ENCODE peak calls at places on chromosomes 2 and 18, in five cellular contexts. N is ovary, Z is suprapubic skin, C is adrenal gland, S is B cell. T is an unnamed sample.

GRCh38 chr18:54806526-54806925 is 21.8 kb upstream of the RAB27B start:
- DNase-seq in N (no peak), Z (no peak), S (no peak), C (no peak), T (no peak)

GRCh38 chr18:37668971-37669747 is 103.6 kb upstream of the CELF4 start:
- DNase-seq in N (no peak), Z (no peak), C (no peak), S (no peak), T (no peak)

GRCh38 chr2:163345795-163346573 is 389.8 kb downstream of the FIGN start:
- DNase-seq in C (no peak), Z (no peak), S (no peak), N (no peak), T (peak; percentile 62)

GRCh38 chr2:231198291-231199173 is at the start of gene ARMC9:
- DNase-seq in S (peak; percentile 67), C (peak; percentile 79), N (peak; percentile 84), Z (no peak), T (peak; percentile 96)

GRCh38 chr2:230589497-230590015 is 123.1 kb upstream of the CAB39 start:
- DNase-seq in S (peak; percentile 88), C (no peak), Z (no peak), N (no peak), T (peak; percentile 68)

GRCh38 chr2:73260338-73260984 is 23.8 kb downstream of the FBXO41 start:
- DNase-seq in S (no peak), Z (no peak), N (no peak), C (peak; percentile 85), T (no peak)

GRCh38 chr18:31241900-31242409 is 76.0 kb upstream of the DSG1 start:
- DNase-seq in C (peak; percentile 13), N (no peak), S (no peak), Z (no peak), T (no peak)

GRCh38 chr18:23689031-23689615 is at the start of gene LAMA3:
- DNase-seq in C (peak; percentile 58), N (peak; percentile 76), S (no peak), Z (no peak), T (peak; percentile 38)

GRCh38 chr18:79522451-79523220 is 126.9 kb downstream of the NFATC1 start:
- DNase-seq in C (no peak), Z (peak; percentile 77), N (peak; percentile 15), S (peak; percentile 36), T (no peak)

GRCh38 chr2:15042824-15043223 is 410.3 kb downstream of the LRATD1 start:
- DNase-seq in Z (no peak), N (no peak), S (no peak), C (peak; percentile 19), T (no peak)

GRCh38 chr2:195695002-195695631 is 38.1 kb downstream of the SLC39A10 start:
- DNase-seq in S (no peak), N (no peak), C (no peak), Z (no peak), T (no peak)

GRCh38 chr2:36354816-36355156 is 792 bp upstream of the CRIM1 start:
- DNase-seq in C (no peak), S (no peak), N (no peak), Z (no peak), T (no peak)

GRCh38 chr2:120472031-120472430 is 126.1 kb downstream of the INHBB start:
- DNase-seq in Z (no peak), N (no peak), S (no peak), C (no peak), T (no peak)

GRCh38 chr2:71576541-71576940 is 123.2 kb downstream of the DYSF start:
- DNase-seq in N (no peak), C (peak; percentile 13), S (no peak), Z (no peak), T (no peak)

GRCh38 chr2:178579006-178579405 is 98.7 kb downstream of the PLEKHA3 start:
- DNase-seq in N (no peak), S (no peak), Z (no peak), C (no peak), T (no peak)

GRCh38 chr2:238483656-238484055 is 56.9 kb downstream of the ASB1 start:
- DNase-seq in N (no peak), S (no peak), C (no peak), Z (peak; percentile 21), T (no peak)

GRCh38 chr2:175074478-175074877 is 69.3 kb upstream of the CHN1 start:
- DNase-seq in Z (no peak), C (no peak), S (no peak), N (no peak), T (no peak)

GRCh38 chr2:167140767-167141166 is 252.5 kb downstream of the XIRP2 start:
- DNase-seq in N (no peak), S (no peak), C (no peak), Z (no peak), T (no peak)

GRCh38 chr2:128536925-128537620 is 218.4 kb upstream of the HS6ST1 start:
- DNase-seq in C (peak; percentile 66), N (no peak), S (no peak), Z (peak; percentile 29), T (no peak)

GRCh38 chr18:49359732-49360444 is 100.6 kb downstream of the DYM start:
- DNase-seq in N (no peak), S (no peak), C (no peak), Z (no peak), T (peak; percentile 8)

GRCh38 chr2:172253190-172254052 is 150.7 kb upstream of the DLX2 start:
- DNase-seq in N (no peak), Z (no peak), S (no peak), C (peak; percentile 89), T (no peak)

GRCh38 chr2:217521820-217522219 is 481.0 kb downstream of the TNS1 start:
- DNase-seq in S (no peak), Z (no peak), N (no peak), C (no peak), T (no peak)

GRCh38 chr2:158904620-158905177 is 63.7 kb upstream of the TANC1 start:
- DNase-seq in N (no peak), C (no peak), S (no peak), Z (no peak), T (no peak)

GRCh38 chr2:220521591-220521990 is 894.2 kb downstream of the SLC4A3 start:
- DNase-seq in N (no peak), C (no peak), Z (no peak), S (no peak), T (no peak)

GRCh38 chr2:9775351-9775750 is 67.9 kb upstream of the TAF1B start:
- DNase-seq in Z (peak; percentile 66), S (no peak), N (no peak), C (no peak), T (no peak)

GRCh38 chr2:200810967-200811335 is 759 bp upstream of the BZW1 start:
- DNase-seq in C (no peak), S (no peak), N (no peak), Z (no peak), T (no peak)

GRCh38 chr18:40124107-40124506 is 1830.9 kb upstream of the PIK3C3 start:
- DNase-seq in N (no peak), Z (no peak), S (no peak), C (no peak), T (no peak)

GRCh38 chr2:107303964-107304363 is 418.0 kb upstream of the ST6GAL2 start:
- DNase-seq in C (no peak), S (no peak), N (no peak), Z (no peak), T (no peak)

GRCh38 chr18:67428148-67428547 is 88.4 kb downstream of the DSEL start:
- DNase-seq in Z (no peak), N (no peak), S (no peak), C (no peak), T (no peak)

GRCh38 chr2:26891-27290 is 19.4 kb downstream of the FAM110C start:
- DNase-seq in Z (no peak), C (no peak), N (no peak), S (no peak), T (no peak)

GRCh38 chr2:121828281-121828731 is 72.9 kb downstream of the TSN start:
- DNase-seq in C (no peak), Z (no peak), N (no peak), S (no peak), T (no peak)

DNA sequence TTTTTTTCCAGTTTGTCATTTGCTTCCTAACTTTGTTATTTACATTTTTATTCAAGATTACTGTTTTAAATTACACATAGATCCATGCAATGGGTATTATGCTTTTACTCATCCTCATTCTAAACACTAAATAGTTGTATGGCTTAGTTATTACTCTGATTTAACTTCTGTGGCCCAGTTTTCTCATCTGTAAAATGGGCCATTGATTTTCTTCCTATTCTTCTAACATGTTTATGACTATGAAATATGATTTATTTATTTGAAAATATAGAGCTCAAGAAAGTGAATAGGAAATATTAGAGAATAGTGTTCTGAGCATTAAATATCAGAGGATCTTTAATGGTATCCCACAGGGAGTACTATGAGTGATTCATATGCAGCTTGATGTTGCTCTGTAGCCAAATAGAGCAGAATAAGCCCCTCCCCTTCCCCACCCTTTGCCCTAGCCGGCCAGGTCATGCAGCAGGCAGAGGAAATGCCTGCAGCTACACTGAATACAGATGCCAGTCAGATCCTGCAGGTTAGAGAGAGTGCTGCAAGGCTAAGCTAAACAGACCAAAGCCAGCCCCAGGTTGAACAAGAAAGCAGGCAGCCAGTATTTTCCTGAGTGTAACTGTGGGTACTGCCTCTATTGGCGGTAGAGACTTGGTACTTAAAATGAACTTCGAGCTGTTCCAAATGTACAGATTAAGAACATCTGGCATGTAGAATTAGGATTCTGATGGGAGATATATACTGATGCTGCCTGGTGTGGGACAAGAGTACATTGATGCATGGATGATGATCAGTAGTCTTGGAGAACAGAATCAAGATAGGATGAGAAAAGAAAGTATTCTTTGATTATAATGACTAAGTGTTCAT is 11.7 kb upstream of the ACYP2 start:
- DNase-seq in C (peak; percentile 73), N (no peak), S (peak; percentile 88), Z (no peak), T (peak; percentile 25)
- TF ChIP-seq CTCF in C (no peak), N (no peak), S (peak; percentile 17), Z (no peak), T (no peak)

GRCh38 chr2:219398721-219399333 is 11.1 kb upstream of the DNPEP start:
- DNase-seq in N (no peak), S (no peak), C (no peak), Z (peak; percentile 72), T (no peak)
- TF ChIP-seq CTCF in N (no peak), S (no peak), C (no peak), Z (no peak), T (no peak)

DNA sequence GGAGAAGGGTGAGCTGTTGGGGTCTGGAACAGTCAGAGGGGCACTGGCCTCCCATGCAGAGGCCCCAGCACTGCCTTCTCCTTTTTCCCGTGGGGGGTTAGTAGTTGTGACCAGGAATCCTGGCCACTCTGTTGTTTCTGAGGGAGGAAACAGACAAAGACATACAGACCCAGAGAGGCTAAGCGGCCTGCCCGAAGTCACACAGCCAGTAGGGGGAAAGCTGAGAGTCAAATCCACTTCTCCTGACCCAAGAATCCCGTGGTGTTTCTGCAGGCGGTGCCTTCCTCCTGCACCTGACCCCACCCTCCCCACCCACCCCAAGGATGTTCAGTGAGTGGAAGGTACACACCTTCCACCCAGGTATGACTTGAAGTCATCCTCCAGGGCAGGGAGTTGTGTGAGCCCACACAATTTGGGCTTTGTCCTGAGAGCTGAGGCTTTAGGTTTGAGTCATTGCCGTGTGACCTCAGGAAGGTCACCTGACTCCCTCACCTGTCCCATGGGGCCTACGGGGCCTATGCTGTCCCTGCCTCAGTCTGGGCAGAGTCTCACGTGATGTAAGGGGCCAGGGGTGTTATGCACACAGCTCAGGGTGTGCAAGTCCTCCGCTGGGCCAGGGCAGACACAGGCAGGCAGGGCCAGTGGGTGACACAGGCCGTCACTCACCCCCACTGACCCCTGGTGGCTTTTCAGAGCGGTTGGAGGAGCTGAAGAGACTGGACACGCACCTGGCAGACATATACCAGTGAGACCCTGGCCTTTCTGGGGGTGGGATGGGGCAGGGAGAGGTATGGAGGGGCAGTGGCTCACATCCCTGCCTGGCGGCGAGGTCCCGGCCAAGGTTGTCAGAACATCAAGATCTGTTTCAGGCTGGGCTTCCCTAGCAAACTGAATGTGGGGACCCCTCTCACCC is 5.0 kb downstream of the NT5DC4 start:
- DNase-seq in C (no peak), S (peak; percentile 72), N (no peak), Z (no peak), T (peak; percentile 73)
- TF ChIP-seq CTCF in C (no peak), S (no peak), N (no peak), Z (no peak), T (no peak)

GRCh38 chr2:223901854-223902253 is 43.3 kb downstream of the WDFY1 start:
- DNase-seq in C (no peak), S (no peak), N (no peak), Z (no peak), T (no peak)
- TF ChIP-seq CTCF in C (no peak), S (no peak), N (no peak), Z (no peak), T (no peak)

T was measured in GM13977.